ENCODE peak calls at places on chromosomes 16 and 17, in ten cellular contexts. B is fibroblast of lung, Z is tibial artery, O is neural progenitor cell, G is pancreas, C is breast epithelium, P is stomach, F is left lung, W is RWPE2, L is IMR-90. I is an unnamed sample.

GRCh38 chr17:66713533-66714042 is 121.3 kb upstream of the CACNG5 start:
- DNase-seq in G (no peak), L (no peak), F (no peak), Z (no peak), W (no peak), O (no peak), P (no peak), B (no peak), C (no peak), I (no peak)

GRCh38 chr17:79910985-79911361 is 71.7 kb upstream of the CBX4 start:
- DNase-seq in B (no peak), P (no peak), G (no peak), L (no peak), Z (no peak), F (no peak), C (no peak), W (peak; percentile 45), O (no peak), I (no peak)

GRCh38 chr17:38619937-38620550 is 14.3 kb upstream of the SRCIN1 start:
- DNase-seq in Z (no peak), O (no peak), G (no peak), C (no peak), P (no peak), L (no peak), F (no peak), W (no peak), B (no peak), I (no peak)

GRCh38 chr17:1494203-1494602 is 1.7 kb upstream of the MYO1C start:
- DNase-seq in B (no peak), G (no peak), P (no peak), L (no peak), Z (no peak), W (no peak), F (no peak), C (no peak), O (no peak), I (no peak)

GRCh38 chr17:5705081-5705875 is 121.0 kb upstream of the NLRP1 start:
- DNase-seq in F (no peak), L (peak; percentile 1), G (no peak), P (no peak), Z (no peak), B (no peak), C (no peak), W (no peak), O (peak; percentile 77), I (no peak)

GRCh38 chr17:50136096-50136687 is 6.2 kb upstream of the SAMD14 start:
- DNase-seq in B (no peak), F (no peak), L (no peak), O (no peak), C (no peak), P (no peak), W (no peak), G (no peak), Z (no peak), I (no peak)

GRCh38 chr16:88195911-88196465 is 186.8 kb upstream of the ZNF469 start:
- DNase-seq in L (no peak), C (no peak), B (no peak), F (no peak), O (no peak), W (peak; percentile 38), P (no peak), Z (no peak), G (no peak), I (no peak)

GRCh38 chr16:6956511-6956910 is 376.1 kb upstream of the RBFOX1 start:
- DNase-seq in F (no peak), B (no peak), Z (no peak), C (no peak), P (no peak), O (no peak), W (no peak), G (no peak), L (no peak), I (no peak)

GRCh38 chr17:37430051-37430591 is 23.4 kb downstream of the TADA2A start:
- DNase-seq in B (peak; percentile 69), F (no peak), C (no peak), W (no peak), O (no peak), P (no peak), G (no peak), L (peak; percentile 75), Z (no peak), I (no peak)

GRCh38 chr17:77863814-77864161 is 94.7 kb upstream of the TNRC6C start:
- DNase-seq in G (no peak), C (no peak), L (no peak), B (peak; percentile 12), P (no peak), Z (peak; percentile 40), W (no peak), O (no peak), F (peak; percentile 37), I (peak; percentile 51)

GRCh38 chr17:31425646-31426045 is 34.2 kb downstream of the RAB11FIP4 start:
- DNase-seq in P (no peak), C (no peak), F (no peak), Z (no peak), W (no peak), G (peak; percentile 53), O (peak; percentile 21), L (no peak), B (no peak), I (peak; percentile 53)

GRCh38 chr17:67982034-67982640 is 14.1 kb downstream of the C17orf58 start:
- DNase-seq in P (no peak), G (no peak), L (no peak), O (no peak), Z (no peak), W (no peak), B (no peak), C (no peak), F (no peak), I (no peak)

GRCh38 chr17:82915010-82915696 is 75.3 kb upstream of the ZNF750 start:
- DNase-seq in G (no peak), C (no peak), P (no peak), O (no peak), W (no peak), B (no peak), F (no peak), Z (no peak), L (no peak), I (no peak)

GRCh38 chr17:80319999-80320344 is 59.3 kb downstream of the RNF213 start:
- DNase-seq in B (no peak), Z (no peak), L (peak; percentile 53), C (no peak), W (no peak), O (no peak), G (no peak), P (no peak), F (no peak), I (no peak)

GRCh38 chr16:1550061-1550460 is 16.6 kb downstream of the TMEM204 start:
- DNase-seq in C (no peak), O (no peak), F (no peak), W (no peak), G (no peak), P (no peak), B (no peak), Z (no peak), L (no peak), I (no peak)

GRCh38 chr17:50203589-50204345 is 2.3 kb upstream of the COL1A1 start:
- DNase-seq in B (peak; percentile 99), L (peak; percentile 96), O (no peak), W (peak; percentile 16), Z (peak; percentile 20), F (peak; percentile 68), P (no peak), G (no peak), C (no peak), I (no peak)

GRCh38 chr17:18851206-18851605 is 6.7 kb upstream of the PRPSAP2 start:
- DNase-seq in L (no peak), F (peak; percentile 40), B (no peak), Z (no peak), P (peak; percentile 40), C (no peak), W (no peak), G (no peak), O (no peak), I (no peak)
- TF ChIP-seq CTCF in L (no peak), F (no peak), B (no peak), Z (no peak), P (no peak), C (no peak), W (no peak), G (no peak), O (no peak), I (no peak)

DNA sequence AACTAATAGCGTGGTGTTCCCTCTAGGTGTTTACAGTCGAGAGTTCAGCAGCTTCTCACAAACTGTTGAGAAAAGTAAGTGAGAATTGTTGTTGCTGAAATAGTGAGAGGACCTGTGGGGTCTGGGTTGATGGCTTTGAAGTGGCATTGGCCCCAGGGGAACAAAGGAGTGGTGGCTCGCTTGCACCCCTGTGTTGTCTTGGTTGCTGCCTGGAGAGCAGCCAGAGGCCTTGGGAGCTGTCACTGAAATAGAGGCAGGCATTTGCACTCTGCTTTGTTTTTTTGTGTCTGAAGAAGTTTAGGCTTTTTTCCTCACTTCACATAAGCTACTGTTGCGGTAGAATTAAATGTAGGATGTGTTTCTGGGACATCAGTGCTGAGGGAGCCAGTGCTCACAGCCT is 36.8 kb downstream of the PRMT7 start:
- DNase-seq in Z (no peak), F (no peak), C (no peak), O (no peak), B (no peak), L (no peak), W (no peak), P (no peak), G (no peak), I (no peak)
- H3K4me1 ChIP-seq in Z (no peaks in the 10 kb centered on the region), F (no peaks in the 10 kb centered on the region), C (no peaks in the 10 kb centered on the region), O (no peaks in the 10 kb centered on the region), B (no peaks in the 10 kb centered on the region), L (no peaks in the 10 kb centered on the region), W (no peaks in the 10 kb centered on the region), P (peaks cover 6% of the 10 kb centered on the region), G (no peaks in the 10 kb centered on the region), I (no peaks in the 10 kb centered on the region)

DNA sequence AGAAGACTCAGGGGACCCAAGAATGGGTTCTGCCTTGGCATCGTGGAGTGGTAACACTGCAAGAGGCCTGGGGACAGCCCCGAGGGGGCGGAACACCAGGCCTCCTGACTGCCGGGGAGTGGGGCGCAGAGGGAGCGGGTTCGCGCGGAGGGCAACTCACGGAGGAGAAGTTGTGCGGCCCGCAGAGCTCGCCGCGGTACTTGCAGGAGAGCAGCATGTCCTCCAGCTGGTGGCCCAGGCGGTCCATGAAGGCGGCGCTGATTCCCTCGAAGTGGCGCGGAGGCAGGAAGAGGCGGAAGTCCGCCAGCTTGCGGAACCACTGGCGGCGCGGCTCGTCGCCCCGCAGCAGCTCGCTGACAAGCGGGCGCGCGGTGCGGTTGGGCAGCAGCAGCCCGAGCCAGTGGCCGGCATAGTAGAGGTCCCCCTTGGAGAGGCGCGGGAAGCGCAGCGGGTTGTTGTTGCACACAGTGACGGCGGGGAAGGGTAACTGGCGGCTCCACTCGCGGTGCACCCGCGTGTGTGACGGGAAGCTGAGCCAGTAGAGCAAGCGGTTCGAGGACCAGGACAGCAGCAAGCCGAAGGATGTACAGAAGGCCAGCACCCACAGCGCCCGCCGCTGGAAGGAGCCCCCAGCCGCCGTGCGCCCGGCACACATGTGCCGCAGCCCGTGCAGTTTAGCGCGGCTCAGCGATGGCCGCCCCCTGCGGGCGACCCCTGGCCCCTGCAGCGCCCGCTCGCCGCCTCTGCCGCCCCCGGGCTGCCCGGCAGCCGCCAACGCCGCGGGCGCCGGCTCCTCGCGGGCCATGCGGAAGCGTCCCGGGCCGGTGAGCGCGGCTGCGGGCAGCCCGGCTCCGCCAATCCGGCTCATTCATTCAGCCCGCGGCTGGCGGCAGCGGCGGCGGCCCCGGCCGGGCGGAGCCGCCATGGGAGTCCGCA is 1.6 kb downstream of the ASIC2 start:
- DNase-seq in B (peak; percentile 75), W (no peak), O (peak; percentile 77), L (peak; percentile 31), Z (no peak), G (no peak), F (no peak), C (no peak), P (no peak), I (peak; percentile 30)
- H3K27me3 ChIP-seq in B (peaks cover 13% of the 10 kb centered on the region), W (peaks cover 10% of the 10 kb centered on the region), O (peaks cover 77% of the 10 kb centered on the region), L (peaks cover 23% of the 10 kb centered on the region), Z (peaks cover 57% of the 10 kb centered on the region), G (peaks cover 20% of the 10 kb centered on the region), F (peaks cover 38% of the 10 kb centered on the region), C (no peaks in the 10 kb centered on the region), P (peaks cover 11% of the 10 kb centered on the region), I (peaks cover 47% of the 10 kb centered on the region)

GRCh38 chr16:57299009-57299718 is 14.7 kb upstream of the PLLP start:
- DNase-seq in F (no peak), P (peak; percentile 40), C (no peak), B (no peak), L (no peak), Z (peak; percentile 76), G (peak; percentile 54), W (no peak), O (no peak), I (peak; percentile 78)
- TF ChIP-seq CTCF in F (no peak), P (no peak), C (no peak), B (no peak), L (peak; percentile 14), Z (no peak), G (peak; percentile 18), W (no peak), O (no peak), I (peak; percentile 25)

I was measured in BE2C.